ENCODE peak calls at places on chromosomes 13 and 19, in six cellular contexts. K, Y, X, G, Z and P are unnamed samples.

GRCh38 chr13:55432814-55433213 is 1707.9 kb upstream of the PRR20A start:
- DNase-seq in Y (no peak), K (no peak), X (no peak), G (no peak), Z (no peak), P (no peak)

GRCh38 chr13:109999659-110000533 is 213.5 kb upstream of the IRS2 start:
- DNase-seq in Y (no peak), Z (no peak), X (no peak), K (no peak), G (no peak), P (no peak)

GRCh38 chr13:112721198-112722104 is 31.6 kb downstream of the ATP11A start:
- DNase-seq in X (no peak), G (no peak), Z (no peak), Y (no peak), K (peak), P (no peak)

GRCh38 chr19:17739121-17739875 is 12.0 kb upstream of the FCHO1 start:
- DNase-seq in G (no peak), Z (peak), Y (no peak), X (peak), K (no peak), P (peak)

GRCh38 chr19:19459707-19460251 is 54.3 kb downstream of the GATAD2A start:
- DNase-seq in K (peak), X (peak), Y (peak), G (peak), Z (peak), P (peak)

GRCh38 chr19:28445826-28446225 is 767.1 kb downstream of the UQCRFS1 start:
- DNase-seq in G (no peak), K (no peak), Z (no peak), Y (no peak), X (no peak), P (no peak)

GRCh38 chr13:47216176-47216822 is 319.4 kb upstream of the HTR2A start:
- DNase-seq in G (peak), X (no peak), Z (no peak), Y (no peak), K (no peak), P (no peak)

GRCh38 chr13:109126973-109127615 is 497.7 kb downstream of the MYO16 start:
- DNase-seq in Z (no peak), K (no peak), Y (no peak), G (no peak), X (no peak), P (no peak)

GRCh38 chr19:49851456-49852259 is 699 bp downstream of the PTOV1 start:
- DNase-seq in G (no peak), X (peak), K (peak), Z (no peak), Y (no peak), P (peak)

GRCh38 chr19:1866693-1867358 is 3.4 kb upstream of the KLF16 start:
- DNase-seq in G (no peak), Z (no peak), K (no peak), Y (no peak), X (no peak), P (no peak)

GRCh38 chr13:113998781-113999617 is 25.1 kb upstream of the C13orf46 start:
- DNase-seq in G (no peak), Y (no peak), X (no peak), K (no peak), Z (no peak), P (no peak)

GRCh38 chr19:11197291-11198174 is at the start of gene KANK2:
- DNase-seq in X (peak), G (peak), K (peak), Z (peak), Y (peak), P (peak)

GRCh38 chr13:44380404-44381165 is 7.0 kb downstream of the SERP2 start:
- DNase-seq in K (no peak), X (no peak), Y (no peak), G (peak), Z (no peak), P (no peak)

GRCh38 chr13:43878897-43879322 is 630 bp downstream of the CCDC122 start:
- DNase-seq in Y (peak), Z (peak), G (peak), X (peak), K (peak), P (peak)